ENCODE peak calls at places on chromosomes 1 and 21, in nine cellular contexts. O, H, Z, E, L, D, T, I and X are unnamed samples.

GRCh38 chr1:7549277-7549676 is 221.8 kb upstream of the VAMP3 start:
- DNase-seq in D (peak; percentile 78), Z (no peak), H (no peak), E (no peak), O (no peak), I (no peak), T (no peak), L (peak; percentile 91), X (no peak)

GRCh38 chr1:43274125-43274803 is 4.5 kb downstream of the TMEM125 start:
- DNase-seq in O (no peak), Z (no peak), E (no peak), I (no peak), D (peak; percentile 60), T (no peak), L (no peak), H (no peak), X (no peak)

GRCh38 chr1:61853545-61853944 is 111.3 kb downstream of the PATJ start:
- DNase-seq in I (no peak), E (no peak), L (no peak), O (no peak), H (no peak), Z (no peak), D (peak; percentile 61), T (peak; percentile 11), X (no peak)

GRCh38 chr21:23162213-23162946 is 2164.2 kb downstream of the NCAM2 start:
- DNase-seq in Z (no peak), E (no peak), H (no peak), D (peak; percentile 49), L (no peak), T (no peak), I (no peak), O (no peak), X (no peak)

GRCh38 chr21:38766987-38767722 is 38.6 kb upstream of the ETS2 start:
- DNase-seq in Z (peak; percentile 10), H (peak; percentile 69), L (no peak), I (no peak), O (peak; percentile 32), D (no peak), E (no peak), T (no peak), X (no peak)

GRCh38 chr1:41807390-41807789 is 111.3 kb downstream of the HIVEP3 start:
- DNase-seq in E (no peak), O (no peak), L (no peak), T (no peak), I (no peak), H (no peak), D (no peak), Z (no peak), X (no peak)

GRCh38 chr1:205798577-205798976 is 14.4 kb downstream of the SLC41A1 start:
- DNase-seq in H (no peak), Z (no peak), I (no peak), L (no peak), D (no peak), O (no peak), T (no peak), E (no peak), X (no peak)

GRCh38 chr1:234780531-234781162 is 170.7 kb upstream of the IRF2BP2 start:
- DNase-seq in O (no peak), D (no peak), E (peak; percentile 34), I (no peak), Z (no peak), L (no peak), T (no peak), H (no peak), X (no peak)

GRCh38 chr1:10635385-10635896 is 160.7 kb downstream of the PEX14 start:
- DNase-seq in L (no peak), O (no peak), T (no peak), H (no peak), I (no peak), Z (no peak), D (no peak), E (peak; percentile 47), X (peak; percentile 22)

GRCh38 chr1:40774266-40774998 is 9.2 kb upstream of the KCNQ4 start:
- DNase-seq in D (peak; percentile 23), E (no peak), L (no peak), Z (peak; percentile 37), I (no peak), T (no peak), O (peak; percentile 60), H (peak; percentile 40), X (no peak)

GRCh38 chr1:36966242-36966641 is 68.1 kb downstream of the GRIK3 start:
- DNase-seq in I (no peak), L (no peak), T (no peak), E (no peak), Z (no peak), D (peak; percentile 24), O (no peak), H (no peak), X (no peak)

GRCh38 chr1:153771841-153772593 is 3.2 kb upstream of the SLC27A3 start:
- DNase-seq in E (no peak), I (no peak), T (no peak), D (no peak), O (no peak), H (no peak), L (no peak), Z (no peak), X (no peak)

GRCh38 chr1:230550428-230550827 is 91.9 kb upstream of the COG2 start:
- DNase-seq in D (peak; percentile 19), Z (no peak), H (no peak), T (no peak), I (no peak), E (no peak), O (no peak), L (no peak), X (no peak)

GRCh38 chr1:92277105-92277504 is 21.7 kb downstream of the GLMN start:
- DNase-seq in O (no peak), H (no peak), T (no peak), D (peak; percentile 65), L (no peak), I (no peak), E (no peak), Z (no peak), X (no peak)

GRCh38 chr21:28419110-28419509 is 573.6 kb downstream of the LTN1 start:
- DNase-seq in Z (no peak), O (no peak), D (no peak), I (no peak), E (no peak), H (no peak), T (no peak), L (no peak), X (no peak)

GRCh38 chr21:29299906-29300546 is 1.3 kb downstream of the BACH1 start:
- DNase-seq in O (peak; percentile 28), H (no peak), Z (peak; percentile 15), T (peak; percentile 53), E (peak; percentile 30), I (peak; percentile 15), D (peak; percentile 92), L (peak; percentile 87), X (no peak)

GRCh38 chr1:34790985-34791384 is 1.8 kb upstream of the GJA4 start:
- DNase-seq in T (no peak), I (no peak), L (no peak), H (no peak), E (no peak), O (no peak), Z (no peak), D (no peak), X (no peak)

GRCh38 chr1:168079761-168080160 is 57.0 kb downstream of the GPR161 start:
- DNase-seq in H (no peak), Z (no peak), O (no peak), T (no peak), E (no peak), L (no peak), D (no peak), I (no peak), X (no peak)

GRCh38 chr1:8464377-8464776 is 146.5 kb downstream of the SLC45A1 start:
- DNase-seq in L (no peak), Z (no peak), H (no peak), D (no peak), T (no peak), O (no peak), I (no peak), E (no peak), X (no peak)

GRCh38 chr1:910881-911721 is 12.6 kb upstream of the SAMD11 start:
- DNase-seq in I (no peak), E (peak; percentile 19), H (no peak), Z (no peak), D (no peak), L (no peak), T (no peak), O (no peak), X (no peak)

GRCh38 chr1:93753766-93754763 is 72.4 kb upstream of the BCAR3 start:
- DNase-seq in H (no peak), T (no peak), E (no peak), D (peak; percentile 59), L (peak; percentile 92), O (no peak), I (no peak), Z (no peak), X (no peak)

GRCh38 chr1:234478481-234479309 is at the start of gene TARBP1:
- DNase-seq in E (peak; percentile 75), H (peak; percentile 78), D (peak; percentile 76), I (no peak), O (peak; percentile 48), Z (peak; percentile 62), L (no peak), T (peak; percentile 66), X (peak; percentile 71)

GRCh38 chr1:62637392-62638105 is 40.2 kb downstream of the ANGPTL3 start:
- DNase-seq in O (no peak), E (no peak), D (peak; percentile 36), I (no peak), Z (no peak), H (no peak), L (no peak), T (no peak), X (no peak)

GRCh38 chr1:172431721-172432192 is 11.3 kb downstream of the C1orf105 start:
- DNase-seq in L (no peak), O (no peak), E (no peak), I (no peak), T (no peak), D (no peak), H (no peak), Z (peak; percentile 22), X (no peak)

GRCh38 chr1:21042920-21043605 is 133.6 kb downstream of the EIF4G3 start:
- DNase-seq in D (no peak), I (no peak), O (no peak), E (no peak), T (no peak), Z (no peak), L (peak; percentile 34), H (no peak), X (no peak)

GRCh38 chr1:94684690-94685089 is 135.5 kb upstream of the SLC44A3 start:
- DNase-seq in L (no peak), T (no peak), H (no peak), O (no peak), I (no peak), E (no peak), Z (no peak), D (no peak), X (no peak)

GRCh38 chr1:85654066-85654782 is 54.0 kb downstream of the ZNHIT6 start:
- DNase-seq in D (peak; percentile 37), H (no peak), I (no peak), O (no peak), E (no peak), L (no peak), T (no peak), Z (no peak), X (no peak)

GRCh38 chr1:32741417-32742131 is 39.0 kb upstream of the SYNC start:
- DNase-seq in O (no peak), E (peak; percentile 32), I (no peak), Z (no peak), D (no peak), H (no peak), T (no peak), L (no peak), X (no peak)

GRCh38 chr1:156284112-156284511 is at the start of gene TMEM79:
- DNase-seq in T (no peak), H (no peak), Z (no peak), O (no peak), L (no peak), D (no peak), I (no peak), E (no peak), X (no peak)

GRCh38 chr21:45874716-45875415 is 106.7 kb upstream of the COL6A1 start:
- DNase-seq in T (no peak), H (no peak), Z (no peak), E (peak; percentile 77), I (no peak), L (peak; percentile 81), O (no peak), D (peak; percentile 84), X (no peak)

GRCh38 chr1:181126871-181127587 is 38.5 kb downstream of the IER5 start:
- DNase-seq in H (no peak), Z (no peak), L (no peak), D (peak; percentile 17), O (no peak), T (no peak), E (no peak), I (peak; percentile 88), X (no peak)